ENCODE peak calls at places on chromosomes 7 and 10, in seven cellular contexts. One of them, this sample, is unnamed.

GRCh38 chr7:50347693-50348092 is 43.2 kb downstream of the IKZF1 start:
- DNase-seq in activated gamma-delta T cell treated with anti-CD3 and anti-CD28 coated beads, Interleukin-2, amount 50 U/mL, for 16 hours: no peak
- DNase-seq in iris pigment epithelial cell: no peak
- DNase-seq in mucosa of gallbladder: no peak
- DNase-seq in NCI-H1694 treated with DMSO at 0.1 percent for 48 hours: no peak
- DNase-seq in WERI-Rb-1: no peak
- DNase-seq in activated T-helper 1 cell treated with Interleukin-2 at 50 U/mL for 16 hours: no peak
- DNase-seq in this sample: no peak

GRCh38 chr10:21989453-21990154 is 13.9 kb downstream of the DNAJC1 start:
- DNase-seq in activated gamma-delta T cell treated with anti-CD3 and anti-CD28 coated beads, Interleukin-2, amount 50 U/mL, for 16 hours: peak
- DNase-seq in mucosa of gallbladder: peak
- DNase-seq in iris pigment epithelial cell: peak
- DNase-seq in activated T-helper 1 cell treated with Interleukin-2 at 50 U/mL for 16 hours: no peak
- DNase-seq in WERI-Rb-1: peak
- DNase-seq in NCI-H1694 treated with DMSO at 0.1 percent for 48 hours: peak
- DNase-seq in this sample: peak

GRCh38 chr7:114533151-114533550 is 118.5 kb downstream of the FOXP2 start:
- DNase-seq in activated T-helper 1 cell treated with Interleukin-2 at 50 U/mL for 16 hours: no peak
- DNase-seq in NCI-H1694 treated with DMSO at 0.1 percent for 48 hours: peak
- DNase-seq in iris pigment epithelial cell: no peak
- DNase-seq in mucosa of gallbladder: no peak
- DNase-seq in activated gamma-delta T cell treated with anti-CD3 and anti-CD28 coated beads, Interleukin-2, amount 50 U/mL, for 16 hours: no peak
- DNase-seq in WERI-Rb-1: no peak
- DNase-seq in this sample: no peak

GRCh38 chr7:132709971-132710567 is 133.8 kb upstream of the PLXNA4 start:
- DNase-seq in WERI-Rb-1: peak
- DNase-seq in NCI-H1694 treated with DMSO at 0.1 percent for 48 hours: peak
- DNase-seq in mucosa of gallbladder: no peak
- DNase-seq in activated gamma-delta T cell treated with anti-CD3 and anti-CD28 coated beads, Interleukin-2, amount 50 U/mL, for 16 hours: no peak
- DNase-seq in activated T-helper 1 cell treated with Interleukin-2 at 50 U/mL for 16 hours: no peak
- DNase-seq in iris pigment epithelial cell: peak
- DNase-seq in this sample: no peak

GRCh38 chr7:32163911-32164310 is 93.7 kb upstream of the PDE1C start:
- DNase-seq in activated T-helper 1 cell treated with Interleukin-2 at 50 U/mL for 16 hours: no peak
- DNase-seq in NCI-H1694 treated with DMSO at 0.1 percent for 48 hours: no peak
- DNase-seq in iris pigment epithelial cell: peak
- DNase-seq in WERI-Rb-1: no peak
- DNase-seq in mucosa of gallbladder: no peak
- DNase-seq in activated gamma-delta T cell treated with anti-CD3 and anti-CD28 coated beads, Interleukin-2, amount 50 U/mL, for 16 hours: no peak
- DNase-seq in this sample: no peak

GRCh38 chr7:151115836-151116418 is 29.7 kb downstream of the AGAP3 start:
- DNase-seq in activated gamma-delta T cell treated with anti-CD3 and anti-CD28 coated beads, Interleukin-2, amount 50 U/mL, for 16 hours: no peak
- DNase-seq in mucosa of gallbladder: peak
- DNase-seq in NCI-H1694 treated with DMSO at 0.1 percent for 48 hours: no peak
- DNase-seq in iris pigment epithelial cell: peak
- DNase-seq in WERI-Rb-1: no peak
- DNase-seq in activated T-helper 1 cell treated with Interleukin-2 at 50 U/mL for 16 hours: no peak
- DNase-seq in this sample: peak

GRCh38 chr10:69472544-69472943 is 21.3 kb downstream of the TSPAN15 start:
- DNase-seq in activated T-helper 1 cell treated with Interleukin-2 at 50 U/mL for 16 hours: no peak
- DNase-seq in WERI-Rb-1: no peak
- DNase-seq in NCI-H1694 treated with DMSO at 0.1 percent for 48 hours: no peak
- DNase-seq in mucosa of gallbladder: no peak
- DNase-seq in activated gamma-delta T cell treated with anti-CD3 and anti-CD28 coated beads, Interleukin-2, amount 50 U/mL, for 16 hours: no peak
- DNase-seq in iris pigment epithelial cell: no peak
- DNase-seq in this sample: no peak

GRCh38 chr7:29291723-29292591 is 97.4 kb downstream of the CHN2 start:
- DNase-seq in WERI-Rb-1: no peak
- DNase-seq in iris pigment epithelial cell: no peak
- DNase-seq in mucosa of gallbladder: no peak
- DNase-seq in activated T-helper 1 cell treated with Interleukin-2 at 50 U/mL for 16 hours: no peak
- DNase-seq in activated gamma-delta T cell treated with anti-CD3 and anti-CD28 coated beads, Interleukin-2, amount 50 U/mL, for 16 hours: no peak
- DNase-seq in NCI-H1694 treated with DMSO at 0.1 percent for 48 hours: no peak
- DNase-seq in this sample: no peak

GRCh38 chr10:108363566-108363965 is 1199.1 kb upstream of the SORCS1 start:
- DNase-seq in iris pigment epithelial cell: no peak
- DNase-seq in NCI-H1694 treated with DMSO at 0.1 percent for 48 hours: no peak
- DNase-seq in mucosa of gallbladder: no peak
- DNase-seq in activated T-helper 1 cell treated with Interleukin-2 at 50 U/mL for 16 hours: no peak
- DNase-seq in WERI-Rb-1: no peak
- DNase-seq in activated gamma-delta T cell treated with anti-CD3 and anti-CD28 coated beads, Interleukin-2, amount 50 U/mL, for 16 hours: no peak
- DNase-seq in this sample: no peak

GRCh38 chr10:128675405-128675804 is 549.2 kb upstream of the MKI67 start:
- DNase-seq in NCI-H1694 treated with DMSO at 0.1 percent for 48 hours: no peak
- DNase-seq in mucosa of gallbladder: no peak
- DNase-seq in WERI-Rb-1: no peak
- DNase-seq in activated T-helper 1 cell treated with Interleukin-2 at 50 U/mL for 16 hours: no peak
- DNase-seq in activated gamma-delta T cell treated with anti-CD3 and anti-CD28 coated beads, Interleukin-2, amount 50 U/mL, for 16 hours: no peak
- DNase-seq in iris pigment epithelial cell: no peak
- DNase-seq in this sample: no peak

GRCh38 chr7:94240902-94241301 is 153.8 kb upstream of the COL1A2 start:
- DNase-seq in WERI-Rb-1: no peak
- DNase-seq in activated gamma-delta T cell treated with anti-CD3 and anti-CD28 coated beads, Interleukin-2, amount 50 U/mL, for 16 hours: no peak
- DNase-seq in iris pigment epithelial cell: no peak
- DNase-seq in mucosa of gallbladder: no peak
- DNase-seq in activated T-helper 1 cell treated with Interleukin-2 at 50 U/mL for 16 hours: no peak
- DNase-seq in NCI-H1694 treated with DMSO at 0.1 percent for 48 hours: no peak
- DNase-seq in this sample: no peak

GRCh38 chr10:121426307-121426706 is 171.9 kb downstream of the FGFR2 start:
- DNase-seq in WERI-Rb-1: no peak
- DNase-seq in mucosa of gallbladder: no peak
- DNase-seq in NCI-H1694 treated with DMSO at 0.1 percent for 48 hours: no peak
- DNase-seq in activated T-helper 1 cell treated with Interleukin-2 at 50 U/mL for 16 hours: no peak
- DNase-seq in activated gamma-delta T cell treated with anti-CD3 and anti-CD28 coated beads, Interleukin-2, amount 50 U/mL, for 16 hours: no peak
- DNase-seq in iris pigment epithelial cell: no peak
- DNase-seq in this sample: no peak

GRCh38 chr7:149669121-149669818 is 104.1 kb downstream of the ZNF467 start:
- DNase-seq in activated T-helper 1 cell treated with Interleukin-2 at 50 U/mL for 16 hours: no peak
- DNase-seq in WERI-Rb-1: no peak
- DNase-seq in activated gamma-delta T cell treated with anti-CD3 and anti-CD28 coated beads, Interleukin-2, amount 50 U/mL, for 16 hours: no peak
- DNase-seq in mucosa of gallbladder: no peak
- DNase-seq in NCI-H1694 treated with DMSO at 0.1 percent for 48 hours: peak
- DNase-seq in iris pigment epithelial cell: peak
- DNase-seq in this sample: no peak

GRCh38 chr10:127935115-127935561 is 28.2 kb downstream of the PTPRE start:
- DNase-seq in activated T-helper 1 cell treated with Interleukin-2 at 50 U/mL for 16 hours: no peak
- DNase-seq in iris pigment epithelial cell: no peak
- DNase-seq in activated gamma-delta T cell treated with anti-CD3 and anti-CD28 coated beads, Interleukin-2, amount 50 U/mL, for 16 hours: no peak
- DNase-seq in NCI-H1694 treated with DMSO at 0.1 percent for 48 hours: no peak
- DNase-seq in WERI-Rb-1: no peak
- DNase-seq in mucosa of gallbladder: no peak
- DNase-seq in this sample: no peak

GRCh38 chr7:45151131-45151684 is 6.4 kb upstream of the RAMP3 start:
- DNase-seq in mucosa of gallbladder: no peak
- DNase-seq in NCI-H1694 treated with DMSO at 0.1 percent for 48 hours: no peak
- DNase-seq in activated T-helper 1 cell treated with Interleukin-2 at 50 U/mL for 16 hours: no peak
- DNase-seq in activated gamma-delta T cell treated with anti-CD3 and anti-CD28 coated beads, Interleukin-2, amount 50 U/mL, for 16 hours: no peak
- DNase-seq in WERI-Rb-1: no peak
- DNase-seq in iris pigment epithelial cell: no peak
- DNase-seq in this sample: no peak

GRCh38 chr10:26555719-26556368 is 117.7 kb downstream of the APBB1IP start:
- DNase-seq in WERI-Rb-1: no peak
- DNase-seq in NCI-H1694 treated with DMSO at 0.1 percent for 48 hours: no peak
- DNase-seq in activated gamma-delta T cell treated with anti-CD3 and anti-CD28 coated beads, Interleukin-2, amount 50 U/mL, for 16 hours: no peak
- DNase-seq in iris pigment epithelial cell: peak
- DNase-seq in mucosa of gallbladder: peak
- DNase-seq in activated T-helper 1 cell treated with Interleukin-2 at 50 U/mL for 16 hours: no peak
- DNase-seq in this sample: peak

GRCh38 chr7:1738956-1739355 is 68.9 kb downstream of the ELFN1 start:
- DNase-seq in activated T-helper 1 cell treated with Interleukin-2 at 50 U/mL for 16 hours: no peak
- DNase-seq in WERI-Rb-1: no peak
- DNase-seq in iris pigment epithelial cell: no peak
- DNase-seq in NCI-H1694 treated with DMSO at 0.1 percent for 48 hours: no peak
- DNase-seq in mucosa of gallbladder: no peak
- DNase-seq in activated gamma-delta T cell treated with anti-CD3 and anti-CD28 coated beads, Interleukin-2, amount 50 U/mL, for 16 hours: no peak
- DNase-seq in this sample: no peak

This sample was measured in lung.